ENCODE peak calls at places on chromosome 7, in six cellular contexts. U, D, R, P, H and A are unnamed samples.

GRCh38 chr7:1817061-1817712 is 147.1 kb downstream of the ELFN1 start:
- DNase-seq in U (no peak), H (no peak), P (peak), R (no peak), D (no peak), A (peak)

GRCh38 chr7:33893377-33893776 is 12.0 kb upstream of the BMPER start:
- DNase-seq in R (peak), P (no peak), D (no peak), H (no peak), U (no peak), A (no peak)

GRCh38 chr7:38525857-38526256 is 105.3 kb downstream of the AMPH start:
- DNase-seq in H (no peak), P (no peak), R (no peak), U (no peak), D (no peak), A (no peak)

GRCh38 chr7:34430456-34430855 is 227.6 kb upstream of the NPSR1 start:
- DNase-seq in R (no peak), P (no peak), D (no peak), U (no peak), H (peak), A (no peak)

GRCh38 chr7:24936121-24936824 is 43.7 kb downstream of the OSBPL3 start:
- DNase-seq in D (no peak), R (no peak), P (no peak), U (no peak), H (no peak), A (no peak)

GRCh38 chr7:159114981-159115380 is 29.7 kb downstream of the VIPR2 start:
- DNase-seq in P (peak), H (peak), U (no peak), D (peak), R (no peak), A (peak)

GRCh38 chr7:140607441-140607989 is 33.1 kb downstream of the DENND2A start:
- DNase-seq in P (peak), R (peak), D (peak), U (peak), H (no peak), A (peak)

GRCh38 chr7:157622000-157622399 is 285.2 kb downstream of the DNAJB6 start:
- DNase-seq in D (no peak), R (no peak), P (no peak), H (no peak), U (no peak), A (no peak)

GRCh38 chr7:123769371-123769770 is 20.6 kb upstream of the WASL start:
- DNase-seq in R (peak), U (no peak), H (no peak), D (peak), P (no peak), A (no peak)

GRCh38 chr7:1700086-1700485 is 30.0 kb downstream of the ELFN1 start:
- DNase-seq in D (no peak), R (no peak), U (no peak), H (no peak), P (peak), A (no peak)

GRCh38 chr7:84040365-84040764 is 154.2 kb downstream of the SEMA3A start:
- DNase-seq in R (no peak), H (peak), P (no peak), D (peak), U (no peak), A (no peak)

GRCh38 chr7:44277391-44277790 is 48.0 kb downstream of the CAMK2B start:
- DNase-seq in R (no peak), H (peak), U (no peak), P (peak), D (no peak), A (peak)

GRCh38 chr7:156274557-156274956 is 366.0 kb upstream of the RNF32 start:
- DNase-seq in P (no peak), H (no peak), R (no peak), U (no peak), D (no peak), A (no peak)

GRCh38 chr7:17770710-17771375 is 169.5 kb downstream of the SNX13 start:
- DNase-seq in R (no peak), D (no peak), H (no peak), P (no peak), U (no peak), A (no peak)

GRCh38 chr7:151738925-151739324 is 138.0 kb downstream of the PRKAG2 start:
- DNase-seq in U (no peak), P (no peak), H (no peak), R (no peak), D (no peak), A (peak)

GRCh38 chr7:151732834-151733585 is 143.9 kb downstream of the PRKAG2 start:
- DNase-seq in D (no peak), P (no peak), H (no peak), R (no peak), U (no peak), A (no peak)

GRCh38 chr7:151735854-151736402 is 141.0 kb downstream of the PRKAG2 start:
- DNase-seq in D (no peak), U (no peak), H (no peak), R (no peak), P (no peak), A (peak)

GRCh38 chr7:151735186-151735853 is 141.6 kb downstream of the PRKAG2 start:
- DNase-seq in P (no peak), D (no peak), R (no peak), H (no peak), U (no peak), A (no peak)

GRCh38 chr7:151736403-151736909 is 140.5 kb downstream of the PRKAG2 start:
- DNase-seq in R (peak), P (no peak), U (peak), H (no peak), D (peak), A (peak)
- H3K4me3 ChIP-seq in R (no peak), P (peak), U (no peak), H (no peak), D (no peak), A (peak)

GRCh38 chr7:131778601-131779000 is 222.2 kb upstream of the PODXL start:
- DNase-seq in R (no peak), H (no peak), P (no peak), U (no peak), D (no peak), A (no peak)

GRCh38 chr7:131769241-131769640 is 212.8 kb upstream of the PODXL start:
- DNase-seq in R (no peak), H (no peak), P (no peak), D (no peak), U (no peak), A (no peak)

GRCh38 chr7:131774419-131775220 is 218.2 kb upstream of the PODXL start:
- DNase-seq in R (peak), U (no peak), P (no peak), H (peak), D (no peak), A (no peak)

GRCh38 chr7:131773413-131773812 is 217.0 kb upstream of the PODXL start:
- DNase-seq in H (no peak), D (no peak), P (no peak), U (no peak), R (peak), A (no peak)
- H3K27ac ChIP-seq in H (no peak), D (no peak), P (no peak), U (no peak), R (no peak), A (no peak)

GRCh38 chr7:81685263-81685868 is 84.5 kb downstream of the HGF start:
- DNase-seq in U (no peak), R (no peak), D (no peak), H (no peak), P (no peak), A (no peak)
- H3K4me3 ChIP-seq in U (no peak), R (no peak), D (no peak), H (no peak), P (no peak), A (no peak)

DNA sequence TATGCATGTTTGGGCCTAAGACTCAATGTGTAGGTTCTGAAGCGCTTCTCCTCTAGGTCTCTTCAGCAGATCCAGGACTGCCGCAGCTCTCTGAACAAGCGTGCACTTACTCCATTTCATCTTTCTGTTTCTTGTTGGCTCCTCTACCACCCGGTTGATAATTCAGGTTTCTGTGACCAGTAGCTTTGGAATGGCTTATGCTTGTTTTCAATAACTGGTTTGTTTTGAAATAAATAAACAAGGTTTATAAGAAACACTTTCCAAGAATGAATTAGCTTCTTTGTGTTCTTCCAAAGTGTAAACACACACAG is 1.5 kb downstream of the MDFIC start:
- DNase-seq in P (no peak), H (no peak), D (no peak), U (no peak), R (no peak), A (no peak)
- H3K27ac ChIP-seq in P (peak), H (no peak), D (peak), U (peak), R (peak), A (peak)

GRCh38 chr7:114082934-114083647 is 164.3 kb upstream of the PPP1R3A start:
- DNase-seq in D (peak), U (peak), H (peak), P (peak), R (no peak), A (peak)
- H3K4me3 ChIP-seq in D (peak), U (peak), H (peak), P (peak), R (no peak), A (peak)

GRCh38 chr7:117134885-117135552 is 181.7 kb downstream of the ST7 start:
- DNase-seq in R (no peak), H (no peak), P (no peak), U (no peak), D (no peak), A (no peak)

GRCh38 chr7:117130262-117130661 is 177.0 kb downstream of the ST7 start:
- DNase-seq in D (no peak), H (no peak), P (no peak), U (no peak), R (no peak), A (no peak)

GRCh38 chr7:117135553-117135891 is 182.2 kb downstream of the ST7 start:
- DNase-seq in R (no peak), H (no peak), D (no peak), P (no peak), U (no peak), A (no peak)

GRCh38 chr7:117132385-117133120 is 179.3 kb downstream of the ST7 start:
- DNase-seq in P (no peak), U (no peak), R (no peak), H (no peak), D (no peak), A (no peak)

GRCh38 chr7:117133125-117133524 is 179.8 kb downstream of the ST7 start:
- DNase-seq in R (no peak), H (no peak), P (no peak), D (no peak), U (no peak), A (no peak)
- H3K27ac ChIP-seq in R (no peak), H (no peak), P (no peak), D (no peak), U (no peak), A (no peak)

GRCh38 chr7:7681191-7681935 is 37.0 kb downstream of the RPA3 start:
- DNase-seq in D (peak), P (no peak), R (peak), U (peak), H (peak), A (no peak)
- H3K4me3 ChIP-seq in D (no peak), P (no peak), R (no peak), U (no peak), H (no peak), A (no peak)